ENCODE peak calls at places on chromosomes 11 and 22, in ten cellular contexts. One of them, this sample, is unnamed.

GRCh38 chr11:115505165-115505564 is 950 bp upstream of the CADM1 start:
- DNase-seq in GM13977: no peak
- DNase-seq in T-helper 1 cell: no peak
- DNase-seq in naive thymus-derived CD8-positive, alpha-beta T cell: no peak
- DNase-seq in H1: no peak
- DNase-seq in SW 1271: no peak
- DNase-seq in T1000: no peak
- DNase-seq in ureter: no peak
- DNase-seq in stimulated activated naive CD8-positive, alpha-beta T cell treated with anti-CD3 and anti-CD28 coated beads, Interleukin-15, Interleukin-2, amounts not matched to agents 100 U/mL and 50 U/mL, for 24 hours: no peak
- DNase-seq in stimulated activated CD8-positive, alpha-beta memory T cell treated with anti-CD3 and anti-CD28 coated beads, Interleukin-4, amount 100 ng/mL, for 4 hours: no peak
- DNase-seq in this sample: no peak

GRCh38 chr22:46614070-46614931 is 5.9 kb upstream of the GRAMD4 start:
- DNase-seq in SW 1271: no peak
- DNase-seq in ureter: no peak
- DNase-seq in T1000: no peak
- DNase-seq in naive thymus-derived CD8-positive, alpha-beta T cell: peak
- DNase-seq in H1: no peak
- DNase-seq in stimulated activated naive CD8-positive, alpha-beta T cell treated with anti-CD3 and anti-CD28 coated beads, Interleukin-15, Interleukin-2, amounts not matched to agents 100 U/mL and 50 U/mL, for 24 hours: peak
- DNase-seq in stimulated activated CD8-positive, alpha-beta memory T cell treated with anti-CD3 and anti-CD28 coated beads, Interleukin-4, amount 100 ng/mL, for 4 hours: peak
- DNase-seq in GM13977: peak
- DNase-seq in T-helper 1 cell: peak
- DNase-seq in this sample: peak

GRCh38 chr22:19641254-19641982 is 72.9 kb upstream of the SEPTIN5 start:
- DNase-seq in GM13977: no peak
- DNase-seq in T-helper 1 cell: no peak
- DNase-seq in stimulated activated naive CD8-positive, alpha-beta T cell treated with anti-CD3 and anti-CD28 coated beads, Interleukin-15, Interleukin-2, amounts not matched to agents 100 U/mL and 50 U/mL, for 24 hours: no peak
- DNase-seq in SW 1271: no peak
- DNase-seq in H1: peak
- DNase-seq in T1000: no peak
- DNase-seq in ureter: no peak
- DNase-seq in naive thymus-derived CD8-positive, alpha-beta T cell: no peak
- DNase-seq in stimulated activated CD8-positive, alpha-beta memory T cell treated with anti-CD3 and anti-CD28 coated beads, Interleukin-4, amount 100 ng/mL, for 4 hours: no peak
- DNase-seq in this sample: no peak

GRCh38 chr22:42654696-42655095 is 5.5 kb upstream of the CYB5R3 start:
- DNase-seq in T-helper 1 cell: no peak
- DNase-seq in H1: no peak
- DNase-seq in ureter: no peak
- DNase-seq in T1000: no peak
- DNase-seq in SW 1271: no peak
- DNase-seq in stimulated activated CD8-positive, alpha-beta memory T cell treated with anti-CD3 and anti-CD28 coated beads, Interleukin-4, amount 100 ng/mL, for 4 hours: no peak
- DNase-seq in GM13977: no peak
- DNase-seq in stimulated activated naive CD8-positive, alpha-beta T cell treated with anti-CD3 and anti-CD28 coated beads, Interleukin-15, Interleukin-2, amounts not matched to agents 100 U/mL and 50 U/mL, for 24 hours: no peak
- DNase-seq in naive thymus-derived CD8-positive, alpha-beta T cell: no peak
- DNase-seq in this sample: no peak

GRCh38 chr22:41094036-41094435 is 1.6 kb downstream of the EP300 start:
- DNase-seq in T-helper 1 cell: peak
- DNase-seq in naive thymus-derived CD8-positive, alpha-beta T cell: no peak
- DNase-seq in H1: no peak
- DNase-seq in stimulated activated CD8-positive, alpha-beta memory T cell treated with anti-CD3 and anti-CD28 coated beads, Interleukin-4, amount 100 ng/mL, for 4 hours: no peak
- DNase-seq in ureter: no peak
- DNase-seq in T1000: no peak
- DNase-seq in SW 1271: peak
- DNase-seq in GM13977: no peak
- DNase-seq in stimulated activated naive CD8-positive, alpha-beta T cell treated with anti-CD3 and anti-CD28 coated beads, Interleukin-15, Interleukin-2, amounts not matched to agents 100 U/mL and 50 U/mL, for 24 hours: no peak
- DNase-seq in this sample: no peak

GRCh38 chr22:35023692-35024363 is 42.1 kb upstream of the ISX start:
- DNase-seq in stimulated activated CD8-positive, alpha-beta memory T cell treated with anti-CD3 and anti-CD28 coated beads, Interleukin-4, amount 100 ng/mL, for 4 hours: no peak
- DNase-seq in naive thymus-derived CD8-positive, alpha-beta T cell: no peak
- DNase-seq in ureter: peak
- DNase-seq in T1000: no peak
- DNase-seq in T-helper 1 cell: peak
- DNase-seq in H1: peak
- DNase-seq in SW 1271: no peak
- DNase-seq in stimulated activated naive CD8-positive, alpha-beta T cell treated with anti-CD3 and anti-CD28 coated beads, Interleukin-15, Interleukin-2, amounts not matched to agents 100 U/mL and 50 U/mL, for 24 hours: peak
- DNase-seq in GM13977: peak
- DNase-seq in this sample: no peak

GRCh38 chr11:43359432-43359818 is 705 bp downstream of the TTC17 start:
- DNase-seq in H1: no peak
- DNase-seq in SW 1271: peak
- DNase-seq in ureter: no peak
- DNase-seq in stimulated activated naive CD8-positive, alpha-beta T cell treated with anti-CD3 and anti-CD28 coated beads, Interleukin-15, Interleukin-2, amounts not matched to agents 100 U/mL and 50 U/mL, for 24 hours: no peak
- DNase-seq in GM13977: peak
- DNase-seq in stimulated activated CD8-positive, alpha-beta memory T cell treated with anti-CD3 and anti-CD28 coated beads, Interleukin-4, amount 100 ng/mL, for 4 hours: no peak
- DNase-seq in naive thymus-derived CD8-positive, alpha-beta T cell: no peak
- DNase-seq in T1000: no peak
- DNase-seq in T-helper 1 cell: no peak
- DNase-seq in this sample: peak

GRCh38 chr11:86517557-86517956 is 142.9 kb downstream of the CCDC81 start:
- DNase-seq in ureter: no peak
- DNase-seq in stimulated activated naive CD8-positive, alpha-beta T cell treated with anti-CD3 and anti-CD28 coated beads, Interleukin-15, Interleukin-2, amounts not matched to agents 100 U/mL and 50 U/mL, for 24 hours: no peak
- DNase-seq in T-helper 1 cell: no peak
- DNase-seq in stimulated activated CD8-positive, alpha-beta memory T cell treated with anti-CD3 and anti-CD28 coated beads, Interleukin-4, amount 100 ng/mL, for 4 hours: no peak
- DNase-seq in SW 1271: no peak
- DNase-seq in naive thymus-derived CD8-positive, alpha-beta T cell: no peak
- DNase-seq in H1: no peak
- DNase-seq in GM13977: no peak
- DNase-seq in T1000: no peak
- DNase-seq in this sample: no peak

GRCh38 chr11:128686745-128687177 is 7.1 kb upstream of the FLI1 start:
- DNase-seq in T1000: no peak
- DNase-seq in stimulated activated naive CD8-positive, alpha-beta T cell treated with anti-CD3 and anti-CD28 coated beads, Interleukin-15, Interleukin-2, amounts not matched to agents 100 U/mL and 50 U/mL, for 24 hours: peak
- DNase-seq in stimulated activated CD8-positive, alpha-beta memory T cell treated with anti-CD3 and anti-CD28 coated beads, Interleukin-4, amount 100 ng/mL, for 4 hours: no peak
- DNase-seq in ureter: no peak
- DNase-seq in T-helper 1 cell: peak
- DNase-seq in naive thymus-derived CD8-positive, alpha-beta T cell: peak
- DNase-seq in GM13977: peak
- DNase-seq in H1: no peak
- DNase-seq in SW 1271: no peak
- DNase-seq in this sample: peak

GRCh38 chr11:68816917-68817419 is 24.7 kb downstream of the CPT1A start:
- DNase-seq in T1000: no peak
- DNase-seq in SW 1271: no peak
- DNase-seq in stimulated activated CD8-positive, alpha-beta memory T cell treated with anti-CD3 and anti-CD28 coated beads, Interleukin-4, amount 100 ng/mL, for 4 hours: no peak
- DNase-seq in stimulated activated naive CD8-positive, alpha-beta T cell treated with anti-CD3 and anti-CD28 coated beads, Interleukin-15, Interleukin-2, amounts not matched to agents 100 U/mL and 50 U/mL, for 24 hours: no peak
- DNase-seq in H1: no peak
- DNase-seq in ureter: no peak
- DNase-seq in GM13977: no peak
- DNase-seq in naive thymus-derived CD8-positive, alpha-beta T cell: no peak
- DNase-seq in T-helper 1 cell: peak
- DNase-seq in this sample: peak

GRCh38 chr11:75388386-75389275 is 10.7 kb upstream of the RPS3 start:
- DNase-seq in T-helper 1 cell: peak
- DNase-seq in SW 1271: peak
- DNase-seq in T1000: peak
- DNase-seq in stimulated activated naive CD8-positive, alpha-beta T cell treated with anti-CD3 and anti-CD28 coated beads, Interleukin-15, Interleukin-2, amounts not matched to agents 100 U/mL and 50 U/mL, for 24 hours: peak
- DNase-seq in stimulated activated CD8-positive, alpha-beta memory T cell treated with anti-CD3 and anti-CD28 coated beads, Interleukin-4, amount 100 ng/mL, for 4 hours: peak
- DNase-seq in naive thymus-derived CD8-positive, alpha-beta T cell: peak
- DNase-seq in H1: peak
- DNase-seq in ureter: peak
- DNase-seq in GM13977: peak
- DNase-seq in this sample: peak

GRCh38 chr11:121237686-121238658 is 54.6 kb upstream of the SC5D start:
- DNase-seq in stimulated activated naive CD8-positive, alpha-beta T cell treated with anti-CD3 and anti-CD28 coated beads, Interleukin-15, Interleukin-2, amounts not matched to agents 100 U/mL and 50 U/mL, for 24 hours: no peak
- DNase-seq in SW 1271: no peak
- DNase-seq in T-helper 1 cell: peak
- DNase-seq in naive thymus-derived CD8-positive, alpha-beta T cell: no peak
- DNase-seq in GM13977: no peak
- DNase-seq in H1: no peak
- DNase-seq in ureter: peak
- DNase-seq in T1000: no peak
- DNase-seq in stimulated activated CD8-positive, alpha-beta memory T cell treated with anti-CD3 and anti-CD28 coated beads, Interleukin-4, amount 100 ng/mL, for 4 hours: no peak
- DNase-seq in this sample: no peak

GRCh38 chr22:22395230-22395629 is 113.3 kb downstream of the ZNF280B start:
- DNase-seq in SW 1271: no peak
- DNase-seq in naive thymus-derived CD8-positive, alpha-beta T cell: no peak
- DNase-seq in T-helper 1 cell: no peak
- DNase-seq in T1000: no peak
- DNase-seq in ureter: no peak
- DNase-seq in stimulated activated CD8-positive, alpha-beta memory T cell treated with anti-CD3 and anti-CD28 coated beads, Interleukin-4, amount 100 ng/mL, for 4 hours: no peak
- DNase-seq in GM13977: no peak
- DNase-seq in H1: no peak
- DNase-seq in stimulated activated naive CD8-positive, alpha-beta T cell treated with anti-CD3 and anti-CD28 coated beads, Interleukin-15, Interleukin-2, amounts not matched to agents 100 U/mL and 50 U/mL, for 24 hours: no peak
- DNase-seq in this sample: no peak

GRCh38 chr11:1348146-1348545 is 38.7 kb upstream of the TOLLIP start:
- DNase-seq in naive thymus-derived CD8-positive, alpha-beta T cell: no peak
- DNase-seq in ureter: no peak
- DNase-seq in SW 1271: no peak
- DNase-seq in GM13977: no peak
- DNase-seq in stimulated activated naive CD8-positive, alpha-beta T cell treated with anti-CD3 and anti-CD28 coated beads, Interleukin-15, Interleukin-2, amounts not matched to agents 100 U/mL and 50 U/mL, for 24 hours: no peak
- DNase-seq in stimulated activated CD8-positive, alpha-beta memory T cell treated with anti-CD3 and anti-CD28 coated beads, Interleukin-4, amount 100 ng/mL, for 4 hours: no peak
- DNase-seq in T-helper 1 cell: no peak
- DNase-seq in H1: no peak
- DNase-seq in T1000: no peak
- DNase-seq in this sample: no peak

GRCh38 chr11:1111545-1112212 is 37.0 kb downstream of the MUC2 start:
- DNase-seq in stimulated activated CD8-positive, alpha-beta memory T cell treated with anti-CD3 and anti-CD28 coated beads, Interleukin-4, amount 100 ng/mL, for 4 hours: no peak
- DNase-seq in stimulated activated naive CD8-positive, alpha-beta T cell treated with anti-CD3 and anti-CD28 coated beads, Interleukin-15, Interleukin-2, amounts not matched to agents 100 U/mL and 50 U/mL, for 24 hours: no peak
- DNase-seq in ureter: no peak
- DNase-seq in GM13977: no peak
- DNase-seq in naive thymus-derived CD8-positive, alpha-beta T cell: no peak
- DNase-seq in T1000: no peak
- DNase-seq in H1: no peak
- DNase-seq in T-helper 1 cell: no peak
- DNase-seq in SW 1271: no peak
- DNase-seq in this sample: no peak

GRCh38 chr11:62895501-62895900 is 14.8 kb downstream of the SLC3A2 start:
- DNase-seq in T-helper 1 cell: no peak
- DNase-seq in naive thymus-derived CD8-positive, alpha-beta T cell: no peak
- DNase-seq in GM13977: no peak
- DNase-seq in stimulated activated naive CD8-positive, alpha-beta T cell treated with anti-CD3 and anti-CD28 coated beads, Interleukin-15, Interleukin-2, amounts not matched to agents 100 U/mL and 50 U/mL, for 24 hours: no peak
- DNase-seq in T1000: no peak
- DNase-seq in H1: no peak
- DNase-seq in stimulated activated CD8-positive, alpha-beta memory T cell treated with anti-CD3 and anti-CD28 coated beads, Interleukin-4, amount 100 ng/mL, for 4 hours: no peak
- DNase-seq in ureter: no peak
- DNase-seq in SW 1271: no peak
- DNase-seq in this sample: no peak

GRCh38 chr11:66012946-66013761 is 1.3 kb downstream of the CST6 start:
- DNase-seq in naive thymus-derived CD8-positive, alpha-beta T cell: no peak
- DNase-seq in SW 1271: no peak
- DNase-seq in T1000: no peak
- DNase-seq in stimulated activated CD8-positive, alpha-beta memory T cell treated with anti-CD3 and anti-CD28 coated beads, Interleukin-4, amount 100 ng/mL, for 4 hours: no peak
- DNase-seq in ureter: peak
- DNase-seq in H1: no peak
- DNase-seq in stimulated activated naive CD8-positive, alpha-beta T cell treated with anti-CD3 and anti-CD28 coated beads, Interleukin-15, Interleukin-2, amounts not matched to agents 100 U/mL and 50 U/mL, for 24 hours: no peak
- DNase-seq in GM13977: no peak
- DNase-seq in T-helper 1 cell: no peak
- DNase-seq in this sample: no peak

GRCh38 chr22:37842015-37842793 is 1.9 kb downstream of the ANKRD54 start:
- DNase-seq in GM13977: no peak
- DNase-seq in SW 1271: no peak
- DNase-seq in stimulated activated CD8-positive, alpha-beta memory T cell treated with anti-CD3 and anti-CD28 coated beads, Interleukin-4, amount 100 ng/mL, for 4 hours: no peak
- DNase-seq in ureter: no peak
- DNase-seq in H1: no peak
- DNase-seq in T-helper 1 cell: no peak
- DNase-seq in T1000: no peak
- DNase-seq in naive thymus-derived CD8-positive, alpha-beta T cell: no peak
- DNase-seq in stimulated activated naive CD8-positive, alpha-beta T cell treated with anti-CD3 and anti-CD28 coated beads, Interleukin-15, Interleukin-2, amounts not matched to agents 100 U/mL and 50 U/mL, for 24 hours: no peak
- DNase-seq in this sample: no peak

GRCh38 chr11:112185883-112186282 is 10.6 kb downstream of the BCO2 start:
- DNase-seq in GM13977: no peak
- DNase-seq in ureter: no peak
- DNase-seq in T1000: no peak
- DNase-seq in stimulated activated CD8-positive, alpha-beta memory T cell treated with anti-CD3 and anti-CD28 coated beads, Interleukin-4, amount 100 ng/mL, for 4 hours: no peak
- DNase-seq in H1: no peak
- DNase-seq in SW 1271: no peak
- DNase-seq in T-helper 1 cell: no peak
- DNase-seq in naive thymus-derived CD8-positive, alpha-beta T cell: no peak
- DNase-seq in stimulated activated naive CD8-positive, alpha-beta T cell treated with anti-CD3 and anti-CD28 coated beads, Interleukin-15, Interleukin-2, amounts not matched to agents 100 U/mL and 50 U/mL, for 24 hours: no peak
- DNase-seq in this sample: no peak

GRCh38 chr11:113475160-113475761 is at the start of gene DRD2:
- DNase-seq in stimulated activated CD8-positive, alpha-beta memory T cell treated with anti-CD3 and anti-CD28 coated beads, Interleukin-4, amount 100 ng/mL, for 4 hours: no peak
- DNase-seq in SW 1271: no peak
- DNase-seq in T-helper 1 cell: no peak
- DNase-seq in ureter: no peak
- DNase-seq in GM13977: peak
- DNase-seq in T1000: no peak
- DNase-seq in stimulated activated naive CD8-positive, alpha-beta T cell treated with anti-CD3 and anti-CD28 coated beads, Interleukin-15, Interleukin-2, amounts not matched to agents 100 U/mL and 50 U/mL, for 24 hours: no peak
- DNase-seq in naive thymus-derived CD8-positive, alpha-beta T cell: no peak
- DNase-seq in H1: no peak
- DNase-seq in this sample: no peak

GRCh38 chr11:46672381-46672839 is 28.0 kb downstream of the ARHGAP1 start:
- DNase-seq in naive thymus-derived CD8-positive, alpha-beta T cell: no peak
- DNase-seq in stimulated activated naive CD8-positive, alpha-beta T cell treated with anti-CD3 and anti-CD28 coated beads, Interleukin-15, Interleukin-2, amounts not matched to agents 100 U/mL and 50 U/mL, for 24 hours: no peak
- DNase-seq in stimulated activated CD8-positive, alpha-beta memory T cell treated with anti-CD3 and anti-CD28 coated beads, Interleukin-4, amount 100 ng/mL, for 4 hours: no peak
- DNase-seq in GM13977: no peak
- DNase-seq in ureter: no peak
- DNase-seq in T-helper 1 cell: no peak
- DNase-seq in H1: no peak
- DNase-seq in T1000: no peak
- DNase-seq in SW 1271: no peak
- DNase-seq in this sample: no peak

GRCh38 chr11:10326080-10326964 is 21.4 kb downstream of the ADM start:
- DNase-seq in T1000: no peak
- DNase-seq in ureter: peak
- DNase-seq in stimulated activated naive CD8-positive, alpha-beta T cell treated with anti-CD3 and anti-CD28 coated beads, Interleukin-15, Interleukin-2, amounts not matched to agents 100 U/mL and 50 U/mL, for 24 hours: no peak
- DNase-seq in naive thymus-derived CD8-positive, alpha-beta T cell: no peak
- DNase-seq in SW 1271: no peak
- DNase-seq in T-helper 1 cell: no peak
- DNase-seq in H1: no peak
- DNase-seq in stimulated activated CD8-positive, alpha-beta memory T cell treated with anti-CD3 and anti-CD28 coated beads, Interleukin-4, amount 100 ng/mL, for 4 hours: no peak
- DNase-seq in GM13977: no peak
- DNase-seq in this sample: no peak

GRCh38 chr22:22848364-22848866 is 39.2 kb upstream of the IGLL5 start:
- DNase-seq in T1000: no peak
- DNase-seq in stimulated activated naive CD8-positive, alpha-beta T cell treated with anti-CD3 and anti-CD28 coated beads, Interleukin-15, Interleukin-2, amounts not matched to agents 100 U/mL and 50 U/mL, for 24 hours: peak
- DNase-seq in T-helper 1 cell: peak
- DNase-seq in SW 1271: peak
- DNase-seq in H1: no peak
- DNase-seq in ureter: peak
- DNase-seq in naive thymus-derived CD8-positive, alpha-beta T cell: peak
- DNase-seq in GM13977: peak
- DNase-seq in stimulated activated CD8-positive, alpha-beta memory T cell treated with anti-CD3 and anti-CD28 coated beads, Interleukin-4, amount 100 ng/mL, for 4 hours: peak
- DNase-seq in this sample: peak

GRCh38 chr11:134441706-134442105 is 29.7 kb upstream of the B3GAT1 start:
- DNase-seq in GM13977: no peak
- DNase-seq in stimulated activated naive CD8-positive, alpha-beta T cell treated with anti-CD3 and anti-CD28 coated beads, Interleukin-15, Interleukin-2, amounts not matched to agents 100 U/mL and 50 U/mL, for 24 hours: no peak
- DNase-seq in SW 1271: no peak
- DNase-seq in stimulated activated CD8-positive, alpha-beta memory T cell treated with anti-CD3 and anti-CD28 coated beads, Interleukin-4, amount 100 ng/mL, for 4 hours: no peak
- DNase-seq in T-helper 1 cell: no peak
- DNase-seq in naive thymus-derived CD8-positive, alpha-beta T cell: no peak
- DNase-seq in H1: no peak
- DNase-seq in ureter: no peak
- DNase-seq in T1000: no peak
- DNase-seq in this sample: no peak

GRCh38 chr11:67613960-67614715 is 7.4 kb downstream of the NDUFV1 start:
- DNase-seq in naive thymus-derived CD8-positive, alpha-beta T cell: peak
- DNase-seq in SW 1271: peak
- DNase-seq in GM13977: peak
- DNase-seq in H1: no peak
- DNase-seq in T-helper 1 cell: peak
- DNase-seq in ureter: peak
- DNase-seq in stimulated activated CD8-positive, alpha-beta memory T cell treated with anti-CD3 and anti-CD28 coated beads, Interleukin-4, amount 100 ng/mL, for 4 hours: peak
- DNase-seq in T1000: no peak
- DNase-seq in stimulated activated naive CD8-positive, alpha-beta T cell treated with anti-CD3 and anti-CD28 coated beads, Interleukin-15, Interleukin-2, amounts not matched to agents 100 U/mL and 50 U/mL, for 24 hours: peak
- DNase-seq in this sample: peak

GRCh38 chr22:45210577-45211431 is 29.9 kb downstream of the KIAA0930 start:
- DNase-seq in GM13977: no peak
- DNase-seq in stimulated activated CD8-positive, alpha-beta memory T cell treated with anti-CD3 and anti-CD28 coated beads, Interleukin-4, amount 100 ng/mL, for 4 hours: no peak
- DNase-seq in ureter: no peak
- DNase-seq in T1000: no peak
- DNase-seq in stimulated activated naive CD8-positive, alpha-beta T cell treated with anti-CD3 and anti-CD28 coated beads, Interleukin-15, Interleukin-2, amounts not matched to agents 100 U/mL and 50 U/mL, for 24 hours: no peak
- DNase-seq in naive thymus-derived CD8-positive, alpha-beta T cell: no peak
- DNase-seq in SW 1271: no peak
- DNase-seq in H1: no peak
- DNase-seq in T-helper 1 cell: no peak
- DNase-seq in this sample: no peak

GRCh38 chr11:103281301-103281700 is 172.1 kb downstream of the DYNC2H1 start:
- DNase-seq in stimulated activated CD8-positive, alpha-beta memory T cell treated with anti-CD3 and anti-CD28 coated beads, Interleukin-4, amount 100 ng/mL, for 4 hours: no peak
- DNase-seq in T1000: no peak
- DNase-seq in ureter: no peak
- DNase-seq in stimulated activated naive CD8-positive, alpha-beta T cell treated with anti-CD3 and anti-CD28 coated beads, Interleukin-15, Interleukin-2, amounts not matched to agents 100 U/mL and 50 U/mL, for 24 hours: no peak
- DNase-seq in H1: no peak
- DNase-seq in GM13977: no peak
- DNase-seq in SW 1271: no peak
- DNase-seq in T-helper 1 cell: no peak
- DNase-seq in naive thymus-derived CD8-positive, alpha-beta T cell: no peak
- DNase-seq in this sample: no peak

This sample was measured in central memory CD4-positive, alpha-beta T cell.